ENCODE peak calls at places on chromosomes 7 and 10, in seven cellular contexts. Q, C, G, U, V, H and W are unnamed samples. For H3K27me3 and H3K4me1, the result is how much of the 10 kb centered on the place peaks cover.

GRCh38 chr7:128713794-128714193 is 25.4 kb upstream of the CALU start:
- DNase-seq in V (no peak), C (no peak), G (no peak), U (no peak), H (no peak), Q (no peak), W (no peak)

GRCh38 chr7:42253316-42253715 is 16.3 kb upstream of the GLI3 start:
- DNase-seq in G (no peak), C (no peak), H (no peak), Q (no peak), V (no peak), U (no peak), W (no peak)

GRCh38 chr10:71623098-71623985 is 96.2 kb downstream of the C10orf105 start:
- DNase-seq in H (no peak), G (no peak), C (peak), U (peak), Q (peak), V (no peak), W (no peak)

GRCh38 chr7:158343526-158343925 is 244.1 kb downstream of the PTPRN2 start:
- DNase-seq in G (no peak), C (no peak), Q (no peak), V (no peak), U (no peak), H (no peak), W (no peak)

GRCh38 chr7:44965937-44966730 is 12.7 kb downstream of the MYO1G start:
- DNase-seq in V (peak), Q (no peak), U (no peak), H (no peak), G (no peak), C (no peak), W (no peak)

GRCh38 chr7:83970081-83970480 is 224.5 kb downstream of the SEMA3A start:
- DNase-seq in C (no peak), V (no peak), H (no peak), U (no peak), Q (peak), G (no peak), W (no peak)

GRCh38 chr7:140672382-140673062 is at the start of gene ADCK2:
- DNase-seq in C (peak), H (peak), V (peak), Q (no peak), G (peak), U (no peak), W (no peak)

GRCh38 chr10:33331020-33331557 is 3.4 kb downstream of the NRP1 start:
- DNase-seq in H (no peak), U (no peak), V (no peak), C (no peak), Q (no peak), G (no peak), W (no peak)

GRCh38 chr7:30179016-30179436 is 44.2 kb downstream of the MTURN start:
- DNase-seq in C (no peak), G (no peak), H (no peak), Q (no peak), V (no peak), U (no peak), W (no peak)

DNA sequence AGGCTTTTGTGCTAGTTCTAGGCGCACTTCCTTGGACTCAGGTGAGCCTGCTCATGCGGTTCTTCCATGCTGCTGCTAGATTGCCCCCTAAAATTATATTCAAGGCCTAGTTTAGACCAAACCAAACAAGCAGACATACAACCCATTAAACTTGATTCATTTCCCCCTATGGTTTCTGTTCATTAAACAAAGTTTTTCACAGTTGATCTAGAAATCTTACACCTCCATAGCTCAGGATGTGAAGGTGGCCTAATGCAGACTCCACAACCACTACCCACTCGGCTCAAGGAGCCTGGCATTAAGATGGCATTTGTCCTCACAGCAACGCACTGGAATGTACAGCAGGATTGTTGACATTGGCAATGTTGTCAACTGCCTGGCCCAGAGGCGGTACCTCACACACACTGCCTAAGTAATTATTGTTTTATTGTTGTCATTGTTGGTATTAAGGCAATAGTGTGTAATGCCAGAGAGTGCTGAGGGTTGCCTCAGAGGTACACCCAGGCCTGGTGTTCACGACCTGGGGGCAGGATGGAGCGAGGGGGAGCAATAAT is 38.4 kb downstream of the LRRC18 start:
- DNase-seq in V (peak), C (no peak), G (no peak), H (no peak), U (no peak), Q (no peak), W (no peak)
- H3K27me3 ChIP-seq in V (under half), C (under half), G (under half), H (under half), U (under half), Q (under half), W (under half)

GRCh38 chr7:152341039-152341913 is 94.5 kb downstream of the KMT2C start:
- DNase-seq in H (no peak), V (peak), U (peak), Q (peak), C (no peak), G (no peak), W (no peak)
- H3K4me1 ChIP-seq in H (under half), V (under half), U (under half), Q (under half), C (under half), G (under half), W (under half)

DNA sequence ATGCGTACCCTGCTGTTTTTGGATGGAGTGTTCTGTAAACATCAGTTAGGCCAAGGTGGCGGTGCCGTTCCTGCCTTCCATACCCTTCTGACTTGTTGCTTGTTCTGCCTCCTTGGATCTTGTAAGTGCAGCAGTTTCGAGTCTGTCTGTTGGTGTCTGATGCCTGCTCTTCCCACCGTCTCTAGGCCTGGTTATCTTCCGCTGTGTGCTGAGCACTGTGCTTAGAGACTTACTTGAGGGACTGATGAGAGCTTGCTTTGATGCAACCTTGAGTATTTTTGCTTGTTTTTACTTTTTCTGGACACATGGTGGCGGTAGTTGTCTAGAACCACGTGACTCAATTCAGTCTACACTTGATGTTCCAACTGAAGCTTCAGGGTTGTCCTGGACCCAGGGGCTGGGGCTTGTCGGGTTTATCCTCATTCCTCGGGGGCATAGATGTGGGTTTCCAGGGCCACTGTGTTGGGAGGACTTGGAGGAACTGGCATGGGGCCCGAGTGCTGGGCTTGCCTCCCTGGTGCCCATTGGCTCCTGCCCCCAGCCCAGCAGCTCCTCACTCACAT is 14.4 kb upstream of the SPRN start:
- DNase-seq in U (no peak), Q (no peak), G (peak), H (no peak), V (no peak), C (no peak), W (no peak)
- TF ChIP-seq CTCF in U (no peak), Q (no peak), G (no peak), H (no peak), V (peak), C (no peak), W (no peak)

DNA sequence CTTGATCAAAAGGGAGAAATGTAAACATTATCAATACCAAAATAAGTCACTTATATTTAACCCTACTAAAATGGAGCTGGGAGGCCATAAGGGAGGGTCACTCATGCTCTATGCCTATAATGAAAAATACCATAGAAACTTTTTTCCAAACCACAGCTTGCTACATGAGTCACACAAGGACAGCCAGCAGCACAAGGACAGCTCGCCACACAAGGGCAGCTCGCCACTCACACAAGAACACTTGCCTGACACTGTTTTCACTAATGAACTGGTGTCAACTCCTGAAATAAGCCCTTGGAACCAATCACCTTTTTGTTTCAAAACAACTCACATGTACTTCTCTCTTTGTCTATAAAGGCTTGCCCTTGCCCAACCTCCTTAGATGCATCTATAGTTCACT is 43.3 kb downstream of the FRMPD2 start:
- DNase-seq in C (no peak), V (no peak), Q (no peak), U (no peak), H (no peak), G (no peak), W (no peak)
- H3K27me3 ChIP-seq in C (under half), V (under half), Q (under half), U (under half), H (under half), G (under half), W (under half)

DNA sequence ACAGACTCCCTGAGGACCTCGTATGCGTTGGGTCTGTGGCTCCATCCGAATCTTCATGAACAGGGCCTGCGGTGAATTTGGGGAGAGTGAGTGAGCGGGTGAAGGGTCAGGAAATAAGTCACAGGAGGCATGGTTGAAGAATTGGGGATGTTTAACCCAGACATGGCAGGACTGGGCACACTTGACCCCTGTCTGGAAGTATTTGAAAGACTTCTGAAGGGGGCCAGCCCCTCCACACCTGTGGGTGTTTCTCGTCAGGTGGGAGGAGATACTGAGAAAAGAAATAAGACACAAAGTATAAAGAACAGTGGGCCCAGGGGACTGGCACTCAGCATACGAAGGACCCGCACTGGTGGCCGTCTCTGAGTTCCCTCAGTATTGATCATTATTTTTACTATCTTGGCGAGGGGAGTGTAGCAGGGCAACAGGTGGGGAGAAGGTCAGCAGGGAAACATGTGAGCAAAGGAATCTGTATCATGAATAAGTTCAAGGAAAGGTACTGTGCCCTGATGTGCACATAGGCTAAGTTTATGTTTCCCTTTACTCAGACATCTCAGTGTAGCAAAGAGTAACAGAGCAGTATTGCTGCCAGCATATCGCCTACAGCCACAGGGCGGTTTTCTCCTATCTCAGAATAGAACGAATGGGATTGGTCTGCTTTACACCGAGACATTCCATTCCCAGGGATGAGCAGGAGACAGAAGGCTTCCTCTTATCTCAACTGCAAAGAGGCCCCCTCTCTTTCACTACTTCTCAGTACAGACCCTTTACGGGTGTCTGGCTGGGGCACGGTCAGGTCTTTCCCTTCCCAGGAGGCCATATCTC is 38.2 kb upstream of the PFKFB3 start:
- DNase-seq in Q (no peak), G (no peak), U (no peak), H (no peak), C (no peak), V (no peak), W (no peak)
- H3K4me1 ChIP-seq in Q (under half), G (under half), U (under half), H (under half), C (under half), V (under half), W (under half)

DNA sequence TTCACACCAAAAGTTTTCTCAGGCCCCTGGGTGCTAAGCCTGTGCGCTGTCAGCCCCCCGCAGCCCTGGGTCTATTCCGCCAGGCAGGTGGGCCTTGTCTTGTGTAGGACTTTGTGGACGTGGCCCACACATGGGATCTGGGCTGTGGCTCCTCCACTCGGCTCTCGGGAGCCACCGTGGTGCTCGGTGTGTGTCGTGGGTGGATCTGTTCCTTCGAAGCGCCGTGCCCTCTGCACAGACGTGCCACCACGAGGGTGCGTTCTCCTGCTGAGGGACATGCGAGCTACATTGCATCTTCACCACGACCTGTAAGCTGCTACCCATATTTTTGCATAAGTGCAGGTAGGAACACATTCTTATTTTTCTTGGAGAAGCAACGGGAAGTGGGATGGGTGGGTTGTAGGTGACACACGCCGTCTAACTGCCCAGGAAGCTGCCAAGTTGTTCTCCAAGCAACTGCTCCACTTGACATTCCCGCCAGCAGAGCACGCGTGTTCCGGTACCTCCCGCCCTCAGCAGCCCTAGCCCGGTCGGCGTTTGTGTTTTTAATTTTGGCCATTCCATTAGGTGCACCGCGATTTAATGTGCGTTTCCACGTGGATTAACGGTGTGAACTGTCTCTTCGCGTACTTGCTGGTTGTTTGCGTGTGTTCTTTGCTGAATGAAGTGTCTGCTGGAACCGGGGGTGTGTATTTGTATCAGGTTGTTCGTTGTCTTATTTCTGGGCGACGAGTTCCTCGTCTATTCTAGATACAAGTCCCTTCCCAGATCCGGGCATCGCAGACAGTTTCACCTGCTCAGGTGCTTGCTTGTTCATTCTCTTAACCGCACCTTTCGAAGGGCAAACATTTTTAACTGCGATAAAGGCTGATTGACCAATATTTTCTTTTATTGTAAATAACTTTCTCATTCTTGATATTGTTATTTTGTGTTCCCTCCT is 47.4 kb upstream of the CFAP46 start:
- DNase-seq in C (no peak), H (peak), G (no peak), Q (no peak), U (no peak), V (no peak), W (no peak)
- TF ChIP-seq CTCF in C (no peak), H (no peak), G (no peak), Q (no peak), U (no peak), V (no peak), W (no peak)

GRCh38 chr7:50556247-50556976 is 8.8 kb downstream of the DDC start:
- DNase-seq in G (no peak), H (no peak), C (no peak), V (no peak), U (no peak), Q (peak), W (no peak)
- H3K27me3 ChIP-seq in G (under half), H (under half), C (under half), V (under half), U (under half), Q (under half), W (under half)

GRCh38 chr10:123995082-123995460 is 98.3 kb downstream of the CHST15 start:
- DNase-seq in C (no peak), V (peak), G (peak), H (peak), U (no peak), Q (no peak), W (peak)

GRCh38 chr10:123995461-123996131 is 97.8 kb downstream of the CHST15 start:
- DNase-seq in Q (peak), C (peak), V (peak), G (peak), H (peak), U (no peak), W (no peak)

GRCh38 chr10:123997486-123998196 is 95.8 kb downstream of the CHST15 start:
- DNase-seq in H (peak), U (peak), C (no peak), Q (peak), V (no peak), G (peak), W (peak)

GRCh38 chr10:123997013-123997412 is 96.4 kb downstream of the CHST15 start:
- DNase-seq in G (no peak), H (no peak), C (no peak), U (no peak), V (no peak), Q (no peak), W (no peak)

GRCh38 chr10:123996302-123996701 is 97.1 kb downstream of the CHST15 start:
- DNase-seq in V (no peak), H (no peak), G (peak), Q (no peak), C (no peak), U (no peak), W (peak)
- H3K4me1 ChIP-seq in V (under half), H (under half), G (under half), Q (under half), C (under half), U (under half), W (under half)